ENCODE peak calls at places on chromosomes 12 and 14, in five cellular contexts. One of them, this sample, is unnamed.

GRCh38 chr14:75489480-75489837 is 32.8 kb upstream of the BATF start:
- DNase-seq in stomach: no peak
- DNase-seq in A549: no peak
- DNase-seq in heart left ventricle: no peak
- DNase-seq in adrenal gland: no peak
- DNase-seq in this sample: peak

GRCh38 chr12:2112401-2112800 is 59.6 kb downstream of the CACNA1C start:
- DNase-seq in heart left ventricle: no peak
- DNase-seq in adrenal gland: no peak
- DNase-seq in A549: no peak
- DNase-seq in stomach: no peak
- DNase-seq in this sample: no peak

GRCh38 chr12:108995370-108995992 is 25.4 kb downstream of the SVOP start:
- DNase-seq in heart left ventricle: no peak
- DNase-seq in A549: no peak
- DNase-seq in stomach: no peak
- DNase-seq in adrenal gland: no peak
- DNase-seq in this sample: no peak

GRCh38 chr14:47447076-47447475 is 228.3 kb downstream of the MDGA2 start:
- DNase-seq in stomach: no peak
- DNase-seq in A549: no peak
- DNase-seq in adrenal gland: no peak
- DNase-seq in heart left ventricle: no peak
- DNase-seq in this sample: no peak

GRCh38 chr14:56243110-56243509 is 124.9 kb downstream of the PELI2 start:
- DNase-seq in adrenal gland: no peak
- DNase-seq in A549: no peak
- DNase-seq in stomach: no peak
- DNase-seq in heart left ventricle: no peak
- DNase-seq in this sample: no peak

GRCh38 chr14:90559811-90560492 is 163.1 kb downstream of the CALM1 start:
- DNase-seq in stomach: no peak
- DNase-seq in A549: no peak
- DNase-seq in heart left ventricle: no peak
- DNase-seq in adrenal gland: no peak
- DNase-seq in this sample: no peak

GRCh38 chr12:124184456-124184855 is 110.4 kb upstream of the RFLNA start:
- DNase-seq in A549: no peak
- DNase-seq in adrenal gland: no peak
- DNase-seq in heart left ventricle: no peak
- DNase-seq in stomach: no peak
- DNase-seq in this sample: no peak

GRCh38 chr12:100860611-100861010 is 66.0 kb downstream of the ANO4 start:
- DNase-seq in adrenal gland: no peak
- DNase-seq in heart left ventricle: no peak
- DNase-seq in A549: no peak
- DNase-seq in stomach: no peak
- DNase-seq in this sample: no peak

GRCh38 chr12:75842119-75842518 is 189.5 kb downstream of the PHLDA1 start:
- DNase-seq in heart left ventricle: no peak
- DNase-seq in stomach: no peak
- DNase-seq in A549: no peak
- DNase-seq in adrenal gland: no peak
- DNase-seq in this sample: no peak

GRCh38 chr12:50677858-50678257 is 86.0 kb upstream of the ATF1 start:
- DNase-seq in A549: no peak
- DNase-seq in stomach: no peak
- DNase-seq in adrenal gland: no peak
- DNase-seq in heart left ventricle: no peak
- DNase-seq in this sample: no peak

GRCh38 chr12:117025481-117026151 is 73.6 kb downstream of the TESC start:
- DNase-seq in adrenal gland: peak
- DNase-seq in A549: peak
- DNase-seq in heart left ventricle: peak
- DNase-seq in stomach: peak
- DNase-seq in this sample: peak

GRCh38 chr12:122437656-122438121 is 15.2 kb upstream of the CLIP1 start:
- DNase-seq in heart left ventricle: peak
- DNase-seq in A549: no peak
- DNase-seq in adrenal gland: peak
- DNase-seq in stomach: peak
- DNase-seq in this sample: peak

GRCh38 chr12:44286821-44287220 is 450.9 kb downstream of the TMEM117 start:
- DNase-seq in A549: no peak
- DNase-seq in stomach: no peak
- DNase-seq in heart left ventricle: no peak
- DNase-seq in adrenal gland: no peak
- DNase-seq in this sample: no peak

GRCh38 chr14:96086574-96087077 is 47.5 kb downstream of the C14orf132 start:
- DNase-seq in heart left ventricle: no peak
- DNase-seq in A549: no peak
- DNase-seq in adrenal gland: no peak
- DNase-seq in stomach: no peak
- DNase-seq in this sample: no peak

GRCh38 chr12:125140918-125141573 is 75.8 kb downstream of the AACS start:
- DNase-seq in A549: peak
- DNase-seq in stomach: no peak
- DNase-seq in adrenal gland: no peak
- DNase-seq in heart left ventricle: no peak
- DNase-seq in this sample: no peak

GRCh38 chr14:55772521-55772920 is 192.5 kb downstream of the KTN1 start:
- DNase-seq in adrenal gland: no peak
- DNase-seq in stomach: no peak
- DNase-seq in heart left ventricle: no peak
- DNase-seq in A549: no peak
- DNase-seq in this sample: no peak

GRCh38 chr12:67269632-67270578 is 747 bp downstream of the CAND1 start:
- DNase-seq in stomach: peak
- DNase-seq in A549: peak
- DNase-seq in heart left ventricle: peak
- DNase-seq in adrenal gland: peak
- DNase-seq in this sample: peak

GRCh38 chr12:94039914-94040313 is 108.5 kb upstream of the PLXNC1 start:
- DNase-seq in stomach: no peak
- DNase-seq in A549: no peak
- DNase-seq in adrenal gland: no peak
- DNase-seq in heart left ventricle: no peak
- DNase-seq in this sample: no peak

GRCh38 chr12:90153827-90154226 is 445.2 kb upstream of the ATP2B1 start:
- DNase-seq in adrenal gland: no peak
- DNase-seq in stomach: no peak
- DNase-seq in A549: no peak
- DNase-seq in heart left ventricle: no peak
- DNase-seq in this sample: no peak

GRCh38 chr14:100416921-100417451 is 93.8 kb downstream of the SLC25A47 start:
- DNase-seq in A549: peak
- DNase-seq in heart left ventricle: no peak
- DNase-seq in stomach: no peak
- DNase-seq in adrenal gland: no peak
- DNase-seq in this sample: no peak

GRCh38 chr14:100416081-100416480 is 92.9 kb downstream of the SLC25A47 start:
- DNase-seq in A549: no peak
- DNase-seq in heart left ventricle: no peak
- DNase-seq in stomach: no peak
- DNase-seq in adrenal gland: no peak
- DNase-seq in this sample: no peak

GRCh38 chr14:100415226-100415625 is 92.1 kb downstream of the SLC25A47 start:
- DNase-seq in A549: no peak
- DNase-seq in adrenal gland: no peak
- DNase-seq in stomach: no peak
- DNase-seq in heart left ventricle: no peak
- DNase-seq in this sample: no peak

GRCh38 chr14:100419856-100420255 is 96.7 kb downstream of the SLC25A47 start:
- DNase-seq in stomach: no peak
- DNase-seq in A549: no peak
- DNase-seq in heart left ventricle: no peak
- DNase-seq in adrenal gland: no peak
- DNase-seq in this sample: no peak

GRCh38 chr14:100417466-100417865 is 94.3 kb downstream of the SLC25A47 start:
- DNase-seq in A549: peak
- DNase-seq in adrenal gland: peak
- DNase-seq in stomach: peak
- DNase-seq in heart left ventricle: no peak
- DNase-seq in this sample: peak
- TF ChIP-seq POLR2A in A549: no peak
- TF ChIP-seq POLR2A in adrenal gland: no peak
- TF ChIP-seq POLR2A in stomach: no peak
- TF ChIP-seq POLR2A in heart left ventricle: no peak
- TF ChIP-seq POLR2A in this sample: no peak

DNA sequence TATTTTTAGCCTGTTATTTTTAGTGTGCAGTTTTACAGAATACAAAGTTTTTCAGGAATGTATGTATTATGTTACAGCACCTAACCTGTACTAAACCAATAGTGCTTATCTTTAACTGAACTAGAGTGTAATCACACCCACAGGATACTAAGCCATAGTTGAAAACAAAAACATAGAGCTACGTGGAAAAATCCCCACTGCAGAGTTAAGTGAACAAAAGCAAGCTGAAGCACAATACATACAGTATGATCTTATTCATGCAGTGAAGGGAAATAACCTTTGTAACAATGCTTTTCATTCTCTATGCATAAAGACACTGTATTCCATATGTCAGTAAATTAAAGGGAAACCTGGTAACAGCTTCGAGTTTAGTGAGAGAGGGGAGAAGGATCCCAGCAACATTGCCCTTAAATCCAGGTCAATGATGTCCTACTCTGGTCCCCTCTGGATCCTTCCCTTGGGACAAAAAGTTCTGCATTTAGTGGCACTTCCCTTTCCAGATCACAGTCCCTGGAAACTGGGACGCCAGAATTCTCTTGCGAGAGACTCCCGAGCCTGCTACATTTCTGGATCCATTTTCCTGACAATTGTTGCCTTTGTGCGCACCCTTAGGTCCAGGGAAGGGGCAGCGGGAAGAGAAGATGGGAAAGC is 121.3 kb upstream of the CCND2 start:
- DNase-seq in adrenal gland: no peak
- DNase-seq in heart left ventricle: no peak
- DNase-seq in A549: no peak
- DNase-seq in stomach: no peak
- DNase-seq in this sample: no peak
- TF ChIP-seq POLR2A in adrenal gland: no peak
- TF ChIP-seq POLR2A in heart left ventricle: no peak
- TF ChIP-seq POLR2A in A549: no peak
- TF ChIP-seq POLR2A in stomach: no peak
- TF ChIP-seq POLR2A in this sample: no peak

GRCh38 chr12:9106610-9107541 is 8.8 kb downstream of the A2M start:
- DNase-seq in A549: no peak
- DNase-seq in stomach: no peak
- DNase-seq in heart left ventricle: no peak
- DNase-seq in adrenal gland: no peak
- DNase-seq in this sample: no peak
- TF ChIP-seq POLR2A in A549: no peak
- TF ChIP-seq POLR2A in stomach: no peak
- TF ChIP-seq POLR2A in heart left ventricle: no peak
- TF ChIP-seq POLR2A in adrenal gland: no peak
- TF ChIP-seq POLR2A in this sample: no peak

GRCh38 chr14:94614802-94615201 is 2.6 kb downstream of the SERPINA3 start:
- DNase-seq in A549: no peak
- DNase-seq in heart left ventricle: no peak
- DNase-seq in adrenal gland: no peak
- DNase-seq in stomach: no peak
- DNase-seq in this sample: no peak

GRCh38 chr14:94611179-94611578 is 1.0 kb upstream of the SERPINA3 start:
- DNase-seq in adrenal gland: no peak
- DNase-seq in A549: no peak
- DNase-seq in stomach: no peak
- DNase-seq in heart left ventricle: no peak
- DNase-seq in this sample: no peak

GRCh38 chr14:94613720-94614644 is 1.8 kb downstream of the SERPINA3 start:
- DNase-seq in stomach: no peak
- DNase-seq in adrenal gland: no peak
- DNase-seq in A549: no peak
- DNase-seq in heart left ventricle: no peak
- DNase-seq in this sample: no peak

GRCh38 chr14:94612580-94613554 is 676 bp downstream of the SERPINA3 start:
- DNase-seq in adrenal gland: no peak
- DNase-seq in stomach: no peak
- DNase-seq in A549: no peak
- DNase-seq in heart left ventricle: peak
- DNase-seq in this sample: peak

GRCh38 chr14:94612174-94612573 is at the start of gene SERPINA3:
- DNase-seq in stomach: no peak
- DNase-seq in heart left ventricle: no peak
- DNase-seq in adrenal gland: no peak
- DNase-seq in A549: no peak
- DNase-seq in this sample: peak
- TF ChIP-seq POLR2A in stomach: no peak
- TF ChIP-seq POLR2A in heart left ventricle: no peak
- TF ChIP-seq POLR2A in adrenal gland: no peak
- TF ChIP-seq POLR2A in A549: no peak
- TF ChIP-seq POLR2A in this sample: peak

GRCh38 chr12:132490481-132491348 is 764 bp downstream of the FBRSL1 start:
- DNase-seq in adrenal gland: no peak
- DNase-seq in stomach: no peak
- DNase-seq in heart left ventricle: peak
- DNase-seq in A549: no peak
- DNase-seq in this sample: peak
- TF ChIP-seq POLR2A in adrenal gland: no peak
- TF ChIP-seq POLR2A in stomach: no peak
- TF ChIP-seq POLR2A in heart left ventricle: no peak
- TF ChIP-seq POLR2A in A549: no peak
- TF ChIP-seq POLR2A in this sample: no peak